ENCODE peak calls at places on chromosomes 12 and 14, in nine cellular contexts. R, L, P, D, Q, S, Z, A and E are unnamed samples.

GRCh38 chr14:73462078-73462715 is 3.9 kb upstream of the NUMB start:
- DNase-seq in R (peak), L (peak), P (peak), D (peak), Q (no peak), S (no peak), Z (no peak), A (peak), E (no peak)

GRCh38 chr12:709631-710030 is 42.7 kb upstream of the WNK1 start:
- DNase-seq in R (no peak), L (no peak), P (no peak), D (no peak), Q (no peak), S (no peak), Z (no peak), A (no peak), E (no peak)

GRCh38 chr14:34711169-34711568 is 3.2 kb downstream of the CFL2 start:
- DNase-seq in R (peak), L (no peak), P (no peak), D (no peak), Q (peak), S (peak), Z (no peak), A (peak), E (peak)

GRCh38 chr12:26938660-26939185 is 453 bp downstream of the FGFR1OP2 start:
- DNase-seq in R (no peak), L (peak), P (peak), D (no peak), Q (no peak), S (no peak), Z (peak), A (no peak), E (peak)

GRCh38 chr14:24456980-24457379 is 14.4 kb upstream of the SDR39U1 start:
- DNase-seq in R (no peak), L (no peak), P (no peak), D (no peak), Q (no peak), S (no peak), Z (no peak), A (no peak), E (no peak)

GRCh38 chr12:31756977-31757420 is 28.2 kb upstream of the AMN1 start:
- DNase-seq in R (peak), L (peak), P (no peak), D (no peak), Q (no peak), S (no peak), Z (no peak), A (no peak), E (no peak)

GRCh38 chr14:92254786-92255185 is 68.2 kb upstream of the SLC24A4 start:
- DNase-seq in R (peak), L (no peak), P (peak), D (peak), Q (no peak), S (peak), Z (no peak), A (peak), E (no peak)

GRCh38 chr12:27899151-27899661 is 73.3 kb downstream of the PTHLH start:
- DNase-seq in R (peak), L (no peak), P (peak), D (no peak), Q (no peak), S (peak), Z (peak), A (peak), E (no peak)

GRCh38 chr12:128726866-128727265 is 96.9 kb downstream of the SLC15A4 start:
- DNase-seq in R (no peak), L (no peak), P (no peak), D (no peak), Q (no peak), S (no peak), Z (no peak), A (no peak), E (no peak)

GRCh38 chr14:78232666-78233065 is 62.5 kb downstream of the NRXN3 start:
- DNase-seq in R (no peak), L (no peak), P (no peak), D (no peak), Q (no peak), S (no peak), Z (no peak), A (no peak), E (no peak)

GRCh38 chr12:80659512-80660094 is 47.8 kb upstream of the MYF6 start:
- DNase-seq in R (no peak), L (no peak), P (no peak), D (no peak), Q (no peak), S (no peak), Z (no peak), A (peak), E (no peak)

GRCh38 chr14:102325791-102326345 is 6.3 kb downstream of the ZNF839 start:
- DNase-seq in R (no peak), L (no peak), P (no peak), D (no peak), Q (no peak), S (no peak), Z (no peak), A (no peak), E (no peak)

GRCh38 chr12:51383281-51383905 is 7.8 kb downstream of the GALNT6 start:
- DNase-seq in R (no peak), L (no peak), P (peak), D (no peak), Q (no peak), S (no peak), Z (peak), A (no peak), E (no peak)
- H3K4me3 ChIP-seq in R (no peak), L (no peak), P (no peak), D (no peak), Q (no peak), S (no peak), Z (no peak), A (no peak), E (no peak)

GRCh38 chr14:21264025-21264801 is 5.0 kb downstream of the HNRNPC start:
- DNase-seq in R (peak), L (no peak), P (no peak), D (no peak), Q (peak), S (peak), Z (peak), A (peak), E (no peak)

GRCh38 chr14:21267431-21267845 is 1.8 kb downstream of the HNRNPC start:
- DNase-seq in R (no peak), L (no peak), P (no peak), D (no peak), Q (no peak), S (no peak), Z (peak), A (no peak), E (no peak)

GRCh38 chr14:21262410-21262809 is 6.8 kb downstream of the HNRNPC start:
- DNase-seq in R (no peak), L (no peak), P (no peak), D (peak), Q (no peak), S (no peak), Z (no peak), A (no peak), E (no peak)

GRCh38 chr14:21261824-21262223 is 7.4 kb downstream of the HNRNPC start:
- DNase-seq in R (no peak), L (no peak), P (no peak), D (no peak), Q (no peak), S (no peak), Z (no peak), A (no peak), E (no peak)

GRCh38 chr14:21263284-21264024 is 5.8 kb downstream of the HNRNPC start:
- DNase-seq in R (no peak), L (no peak), P (no peak), D (no peak), Q (no peak), S (no peak), Z (no peak), A (peak), E (no peak)
- H3K4me3 ChIP-seq in R (no peak), L (peak), P (no peak), D (peak), Q (peak), S (peak), Z (peak), A (no peak), E (no peak)

GRCh38 chr12:62291888-62292760 is 31.9 kb downstream of the USP15 start:
- DNase-seq in R (peak), L (no peak), P (no peak), D (no peak), Q (peak), S (no peak), Z (no peak), A (peak), E (no peak)
- H3K4me3 ChIP-seq in R (no peak), L (no peak), P (no peak), D (no peak), Q (no peak), S (no peak), Z (peak), A (no peak), E (no peak)

GRCh38 chr14:52179151-52179790 is 88.2 kb upstream of the PTGDR start:
- DNase-seq in R (no peak), L (no peak), P (peak), D (no peak), Q (no peak), S (no peak), Z (no peak), A (no peak), E (no peak)

DNA sequence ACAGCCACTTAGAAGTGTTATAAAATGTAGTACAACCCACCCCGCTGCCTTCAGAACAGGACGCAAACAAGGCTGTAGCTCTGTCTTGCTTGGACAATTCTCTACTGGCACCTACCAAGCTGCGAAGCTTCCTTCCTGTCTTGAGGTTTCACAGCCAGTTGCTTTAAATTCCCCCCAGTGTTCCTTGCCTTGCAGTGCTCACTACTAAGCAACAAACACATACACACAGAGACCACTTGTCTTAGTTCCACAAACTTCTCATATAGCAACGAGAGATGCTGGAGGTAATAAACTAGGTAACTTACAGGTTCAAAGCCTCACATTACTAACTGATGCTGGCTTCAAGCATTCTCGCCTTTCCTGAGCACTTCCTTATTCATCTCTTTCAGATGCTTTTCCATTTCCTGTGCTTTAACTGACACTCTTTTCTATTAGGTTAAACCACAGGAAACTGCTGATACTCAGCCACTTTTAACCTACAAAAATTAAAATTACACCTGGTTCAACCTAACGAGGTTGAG is 91.5 kb upstream of the PTGDR start:
- DNase-seq in R (no peak), L (no peak), P (no peak), D (no peak), Q (no peak), S (no peak), Z (peak), A (no peak), E (no peak)
- H3K4me3 ChIP-seq in R (no peak), L (no peak), P (no peak), D (no peak), Q (no peak), S (no peak), Z (peak), A (no peak), E (no peak)

DNA sequence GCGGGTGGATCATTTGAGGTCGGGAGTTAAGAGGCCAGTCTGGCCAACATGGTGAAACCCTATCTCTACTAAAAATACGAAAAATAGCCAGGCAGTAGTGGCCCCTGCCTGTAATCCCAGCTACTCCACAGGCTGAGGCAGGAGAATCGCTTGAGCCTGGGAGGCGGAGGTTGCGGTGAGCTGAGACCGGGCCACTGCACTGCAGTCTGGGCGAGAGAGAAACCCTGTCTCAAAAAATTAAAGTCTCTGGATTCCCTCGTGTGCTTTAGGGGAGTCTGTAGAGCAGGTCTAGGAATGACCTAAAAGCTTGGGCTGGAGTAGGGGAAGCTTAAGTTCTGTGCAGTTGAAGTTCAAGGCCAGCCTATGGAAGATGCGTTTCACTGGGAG is 697 bp upstream of the TULP3 start:
- DNase-seq in R (no peak), L (no peak), P (no peak), D (no peak), Q (no peak), S (no peak), Z (no peak), A (no peak), E (no peak)
- H3K4me3 ChIP-seq in R (peak), L (peak), P (peak), D (peak), Q (peak), S (peak), Z (peak), A (peak), E (peak)

GRCh38 chr12:4164591-4165558 is 108.7 kb upstream of the CCND2 start:
- DNase-seq in R (peak), L (peak), P (peak), D (peak), Q (no peak), S (peak), Z (peak), A (peak), E (no peak)
- H3K4me3 ChIP-seq in R (peak), L (peak), P (peak), D (peak), Q (peak), S (peak), Z (peak), A (peak), E (no peak)

GRCh38 chr12:124941170-124941527 is 26.7 kb upstream of the UBC start:
- DNase-seq in R (no peak), L (no peak), P (no peak), D (no peak), Q (no peak), S (no peak), Z (no peak), A (no peak), E (no peak)
- H3K4me3 ChIP-seq in R (no peak), L (peak), P (no peak), D (peak), Q (peak), S (peak), Z (peak), A (no peak), E (peak)

DNA sequence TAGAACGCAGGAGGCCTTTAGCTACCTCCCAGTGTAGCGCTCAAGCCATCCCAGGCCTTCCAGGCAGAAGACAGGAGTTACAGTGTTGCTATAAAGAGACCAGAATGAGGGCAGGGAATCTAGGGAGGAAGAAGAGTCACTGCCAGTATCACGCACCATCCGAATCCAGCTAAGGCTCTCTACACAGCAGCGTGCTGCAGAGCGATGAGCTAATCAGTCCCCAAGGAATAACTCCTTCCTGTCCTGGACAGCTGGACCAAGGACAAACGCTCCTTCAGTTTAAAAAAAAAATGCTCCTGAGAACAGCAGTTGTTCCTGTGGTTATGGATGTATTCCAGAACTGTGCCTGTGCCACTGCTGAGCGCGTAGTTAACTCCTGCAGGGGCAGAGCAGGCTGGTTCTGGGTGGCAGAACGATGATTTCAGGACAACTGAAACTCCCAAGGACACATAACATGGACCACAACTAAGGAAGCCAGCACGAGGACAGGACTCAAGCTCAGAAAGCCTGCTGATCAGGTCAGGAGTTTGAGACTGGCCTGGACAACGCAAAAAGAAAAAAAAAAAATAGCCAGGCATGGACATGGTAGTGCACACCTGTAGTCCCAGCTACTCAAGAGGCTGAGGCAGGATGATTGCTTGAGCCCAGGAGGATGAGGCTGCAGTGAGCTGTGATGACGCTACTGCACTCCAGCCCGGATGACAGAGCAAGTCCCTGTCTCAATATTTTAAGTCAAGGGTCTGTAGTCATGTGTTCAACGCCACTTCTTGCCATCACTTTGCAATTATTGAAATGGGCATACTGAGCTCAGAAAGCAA is 2.6 kb downstream of the IFFO1 start:
- DNase-seq in R (peak), L (no peak), P (no peak), D (no peak), Q (no peak), S (no peak), Z (no peak), A (peak), E (no peak)
- H3K4me3 ChIP-seq in R (peak), L (peak), P (no peak), D (peak), Q (peak), S (peak), Z (peak), A (no peak), E (peak)

DNA sequence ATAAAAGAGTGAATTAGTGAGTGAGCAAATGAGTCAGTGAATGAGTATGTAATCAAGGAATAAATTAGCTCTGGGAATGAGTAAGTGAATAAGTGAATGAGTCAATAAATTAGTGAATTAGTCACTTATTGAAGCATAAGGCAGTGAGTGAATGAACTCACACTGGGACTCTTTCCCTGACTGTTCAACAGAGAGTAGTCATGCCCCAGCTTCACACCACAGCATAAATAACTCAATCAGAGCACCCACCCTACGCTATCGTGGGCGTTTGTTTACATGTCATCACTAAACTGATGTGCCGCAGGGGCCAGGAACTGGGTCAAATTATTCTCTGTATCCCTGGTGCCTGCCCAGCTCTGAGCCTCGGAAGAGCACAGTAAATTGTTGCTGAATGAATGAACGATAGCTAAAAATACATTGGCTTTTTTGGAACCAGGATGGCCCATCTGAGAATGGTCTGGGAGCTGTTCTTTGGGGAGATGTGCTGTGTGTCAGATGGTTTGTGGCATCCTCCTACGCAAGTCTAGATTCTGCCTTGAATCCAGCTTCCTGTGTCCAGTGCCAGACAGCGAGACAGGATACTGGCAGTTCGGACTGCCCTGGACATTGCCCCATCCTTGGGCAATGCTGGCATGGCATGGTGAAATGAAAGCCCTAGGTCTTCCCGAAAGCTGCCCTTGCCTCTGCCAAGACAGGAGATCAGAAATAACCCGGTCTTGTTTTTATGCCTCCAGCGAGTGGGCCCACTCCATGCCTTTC is 98.0 kb upstream of the RTL1 start:
- DNase-seq in R (peak), L (no peak), P (no peak), D (no peak), Q (peak), S (peak), Z (no peak), A (peak), E (no peak)
- H3K4me3 ChIP-seq in R (no peak), L (no peak), P (no peak), D (no peak), Q (no peak), S (no peak), Z (no peak), A (no peak), E (no peak)